ENCODE peak calls at places on chromosome 20, in ten cellular contexts. M, Y, T, Q, W, C, K, G, A and S are unnamed samples.

GRCh38 chr20:50634191-50634590 is 57.2 kb downstream of the RIPOR3 start:
- DNase-seq in M (no peak), G (no peak), K (no peak), T (no peak), A (no peak), W (no peak), Q (no peak), C (no peak), Y (no peak), S (no peak)

GRCh38 chr20:51311636-51312479 is 230.7 kb downstream of the NFATC2 start:
- DNase-seq in G (no peak), Q (no peak), C (no peak), Y (no peak), M (no peak), W (peak), A (no peak), T (peak), K (no peak), S (no peak)

GRCh38 chr20:50264534-50265145 is 74.0 kb downstream of the CEBPB start:
- DNase-seq in G (no peak), Q (no peak), C (no peak), Y (no peak), A (no peak), K (no peak), M (no peak), T (no peak), W (no peak), S (no peak)

GRCh38 chr20:38060536-38060935 is 27.0 kb downstream of the RPRD1B start:
- DNase-seq in M (no peak), T (no peak), C (no peak), A (peak), Q (no peak), G (no peak), W (no peak), K (no peak), Y (no peak), S (no peak)

GRCh38 chr20:57680131-57680716 is 29.6 kb downstream of the PMEPA1 start:
- DNase-seq in Y (no peak), K (no peak), T (no peak), Q (no peak), W (peak), C (no peak), G (no peak), A (no peak), M (no peak), S (no peak)

GRCh38 chr20:36666181-36666740 is 20.3 kb upstream of the SLA2 start:
- DNase-seq in Q (no peak), G (no peak), A (peak), Y (no peak), W (peak), T (no peak), K (no peak), M (no peak), C (no peak), S (no peak)

GRCh38 chr20:39107741-39108140 is 145.6 kb downstream of the DHX35 start:
- DNase-seq in C (no peak), T (no peak), W (no peak), M (no peak), Y (no peak), Q (no peak), A (peak), G (no peak), K (no peak), S (no peak)

GRCh38 chr20:53692465-53693067 is 98.9 kb upstream of the ZNF217 start:
- DNase-seq in A (peak), W (no peak), T (peak), C (peak), Y (no peak), Q (no peak), M (no peak), G (no peak), K (no peak), S (no peak)

GRCh38 chr20:57996465-57996864 is 232.0 kb downstream of the ANKRD60 start:
- DNase-seq in Q (no peak), M (no peak), Y (no peak), K (no peak), T (no peak), G (no peak), A (no peak), W (no peak), C (no peak), S (no peak)

GRCh38 chr20:49482621-49483017 is at the start of gene KCNB1:
- DNase-seq in Q (peak), Y (no peak), W (peak), T (peak), A (peak), K (peak), M (peak), G (peak), C (peak), S (peak)

GRCh38 chr20:49132995-49133451 is 55.1 kb downstream of the STAU1 start:
- DNase-seq in Y (no peak), C (no peak), T (peak), K (peak), Q (peak), A (peak), G (no peak), M (no peak), W (peak), S (no peak)

GRCh38 chr20:53331151-53331973 is 262.3 kb downstream of the ZNF217 start:
- DNase-seq in K (no peak), M (no peak), G (no peak), A (no peak), Q (no peak), W (no peak), Y (no peak), T (peak), C (no peak), S (no peak)

GRCh38 chr20:60057123-60057865 is 99.1 kb downstream of the CDH26 start:
- DNase-seq in M (peak), G (peak), Y (peak), A (peak), W (peak), T (peak), Q (peak), K (peak), C (peak), S (peak)

GRCh38 chr20:9617062-9617461 is 102.7 kb downstream of the LAMP5 start:
- DNase-seq in W (peak), A (peak), M (no peak), Q (peak), C (peak), Y (peak), T (peak), G (peak), K (peak), S (peak)

GRCh38 chr20:48198951-48199431 is 413.7 kb upstream of the SULF2 start:
- DNase-seq in Y (no peak), W (no peak), Q (no peak), M (no peak), T (no peak), G (no peak), C (no peak), A (no peak), K (no peak), S (no peak)

GRCh38 chr20:24535956-24536730 is 66.7 kb downstream of the SYNDIG1 start:
- DNase-seq in Y (no peak), W (no peak), M (no peak), G (no peak), K (no peak), A (no peak), C (no peak), T (no peak), Q (no peak), S (no peak)

GRCh38 chr20:41213150-41213820 is 75.9 kb downstream of the PLCG1 start:
- DNase-seq in Q (no peak), K (no peak), T (no peak), G (no peak), W (no peak), Y (no peak), M (no peak), A (peak), C (no peak), S (peak)

GRCh38 chr20:2559641-2560040 is 23.3 kb downstream of the TMC2 start:
- DNase-seq in W (no peak), C (no peak), M (no peak), Q (peak), T (no peak), Y (no peak), G (no peak), A (no peak), K (no peak), S (no peak)

GRCh38 chr20:48070961-48071645 is 285.8 kb upstream of the SULF2 start:
- DNase-seq in T (no peak), A (no peak), K (peak), Y (no peak), M (no peak), G (no peak), W (no peak), Q (no peak), C (peak), S (no peak)

GRCh38 chr20:50872562-50873288 is 58.5 kb downstream of the ADNP start:
- DNase-seq in W (no peak), C (no peak), T (no peak), Y (no peak), M (peak), K (no peak), G (no peak), A (no peak), Q (no peak), S (no peak)

GRCh38 chr20:52150440-52151258 is 40.9 kb downstream of the ZFP64 start:
- DNase-seq in Y (no peak), C (no peak), A (peak), G (no peak), M (no peak), Q (peak), K (no peak), T (peak), W (peak), S (no peak)

GRCh38 chr20:13105071-13105470 is 96.3 kb downstream of the SPTLC3 start:
- DNase-seq in A (no peak), Y (no peak), G (no peak), M (no peak), T (no peak), Q (peak), K (no peak), C (no peak), W (no peak), S (no peak)

DNA sequence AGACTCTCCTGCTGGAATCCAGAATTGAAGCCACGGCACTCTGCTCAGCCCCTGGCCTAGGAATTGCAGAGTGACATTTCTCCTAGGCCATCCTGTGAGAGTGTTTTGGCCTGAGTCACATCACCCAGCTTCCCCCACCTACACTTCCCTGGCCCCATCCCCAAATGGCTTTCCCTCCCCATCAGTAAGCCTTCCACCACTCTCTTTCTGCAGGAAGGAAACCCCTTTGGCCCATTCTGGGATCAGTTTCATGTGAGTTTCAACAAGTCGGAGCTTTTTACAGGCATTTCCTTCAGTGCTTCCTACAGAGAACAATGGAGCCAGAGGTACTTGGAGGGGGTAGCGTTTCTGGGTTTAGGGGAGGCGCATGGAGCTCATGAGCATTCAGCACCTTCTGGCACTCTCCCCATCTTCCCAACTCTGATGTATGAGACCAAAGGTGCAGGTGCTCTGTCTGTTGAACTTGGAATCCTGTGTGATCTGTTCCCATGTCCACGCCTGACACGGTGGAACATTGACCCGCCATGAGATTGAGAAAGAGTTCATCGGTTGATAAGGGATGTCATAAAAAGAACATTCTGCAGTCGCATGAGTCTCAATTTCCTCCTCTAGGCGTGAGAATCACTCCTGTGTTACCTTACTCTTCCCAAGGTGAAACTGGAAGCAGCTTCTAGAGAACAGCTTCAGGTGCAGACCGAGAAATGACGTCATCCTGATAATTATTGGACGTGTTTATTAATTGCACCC is 8.9 kb downstream of the POFUT1 start:
- DNase-seq in A (no peak), C (no peak), T (no peak), W (no peak), Q (no peak), M (no peak), G (no peak), K (no peak), Y (no peak), S (no peak)
- H3K27ac ChIP-seq in A (no peak), C (no peak), T (no peak), W (no peak), Q (no peak), M (no peak), G (no peak), K (no peak), Y (no peak), S (no peak)

GRCh38 chr20:1373614-1374013 is 19.2 kb downstream of the FKBP1A start:
- DNase-seq in C (no peak), W (no peak), K (no peak), A (no peak), T (no peak), Q (no peak), Y (no peak), G (no peak), M (no peak), S (no peak)
- H3K4me3 ChIP-seq in C (no peak), W (no peak), K (no peak), A (no peak), T (no peak), Q (no peak), Y (no peak), G (no peak), M (no peak), S (no peak)

GRCh38 chr20:15111654-15112053 is 774.2 kb upstream of the FLRT3 start:
- DNase-seq in T (no peak), Y (no peak), Q (peak), A (no peak), K (no peak), W (peak), M (no peak), G (no peak), C (no peak), S (no peak)
- H3K27ac ChIP-seq in T (no peak), Y (no peak), Q (no peak), A (no peak), K (no peak), W (no peak), M (no peak), G (no peak), C (no peak), S (no peak)

GRCh38 chr20:56412473-56412790 is 372 bp downstream of the CASS4 start:
- DNase-seq in M (no peak), W (no peak), K (no peak), Q (no peak), Y (no peak), T (no peak), G (no peak), A (no peak), C (no peak), S (no peak)

GRCh38 chr20:56409946-56410345 is 2.1 kb upstream of the CASS4 start:
- DNase-seq in A (no peak), C (no peak), Y (no peak), W (no peak), M (no peak), T (no peak), Q (no peak), G (no peak), K (no peak), S (no peak)

GRCh38 chr20:56412949-56413348 is 889 bp downstream of the CASS4 start:
- DNase-seq in T (no peak), W (no peak), C (no peak), Y (no peak), A (no peak), Q (no peak), K (no peak), M (no peak), G (no peak), S (no peak)

GRCh38 chr20:56409521-56409920 is 2.5 kb upstream of the CASS4 start:
- DNase-seq in T (no peak), W (no peak), A (peak), Q (no peak), Y (no peak), K (no peak), M (no peak), C (no peak), G (no peak), S (no peak)

DNA sequence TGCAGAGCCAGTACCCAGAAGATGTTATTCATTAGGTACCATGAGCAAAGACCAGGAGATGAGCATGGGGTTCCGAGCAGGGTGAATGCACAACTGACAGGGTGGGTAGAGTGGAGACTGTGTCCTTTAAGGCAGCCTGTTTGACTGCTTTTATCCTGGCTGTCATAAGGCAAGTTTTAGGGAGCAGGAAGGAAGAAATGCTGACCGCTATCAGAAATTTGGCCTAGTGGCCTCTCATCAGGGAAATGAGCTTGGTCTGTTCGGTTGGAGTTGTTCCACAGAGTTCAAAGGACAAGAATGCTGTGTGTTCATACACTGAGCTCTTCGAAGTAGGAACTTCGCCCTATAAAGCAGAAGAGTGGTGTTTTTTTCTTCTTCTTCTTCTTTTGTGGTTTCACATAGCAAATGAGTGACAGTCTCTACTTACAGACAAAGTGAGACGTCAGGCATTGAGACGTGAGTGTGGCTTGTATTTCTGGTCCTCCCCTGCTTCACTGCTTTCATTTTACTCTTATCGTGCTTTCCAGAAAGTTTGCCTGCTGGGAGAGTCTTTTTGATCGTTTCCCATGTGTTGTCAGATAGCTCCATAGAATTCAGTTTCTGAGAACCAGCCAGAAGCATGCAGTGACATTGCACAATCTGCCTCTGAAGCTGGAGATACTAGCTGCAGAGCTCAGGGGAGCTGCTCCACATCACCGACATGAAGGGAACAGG is at the start of gene CASS4:
- DNase-seq in T (no peak), W (no peak), Y (no peak), C (no peak), M (no peak), K (no peak), G (no peak), A (peak), Q (no peak), S (no peak)
- H3K4me3 ChIP-seq in T (no peak), W (no peak), Y (peak), C (peak), M (no peak), K (no peak), G (peak), A (peak), Q (no peak), S (peak)

GRCh38 chr20:62352402-62353288 is 14.5 kb downstream of the LAMA5 start:
- DNase-seq in T (no peak), W (no peak), Q (no peak), C (peak), A (no peak), K (peak), M (peak), Y (peak), G (no peak), S (peak)
- H3K27ac ChIP-seq in T (no peak), W (no peak), Q (no peak), C (peak), A (no peak), K (no peak), M (no peak), Y (no peak), G (no peak), S (peak)

GRCh38 chr20:17659801-17660200 is 22.2 kb downstream of the RRBP1 start:
- DNase-seq in C (no peak), M (peak), K (no peak), G (no peak), T (no peak), A (no peak), Q (no peak), W (no peak), Y (no peak), S (no peak)

GRCh38 chr20:17658648-17658993 is 23.4 kb downstream of the RRBP1 start:
- DNase-seq in C (no peak), W (no peak), T (no peak), Y (no peak), Q (no peak), A (no peak), G (no peak), K (no peak), M (no peak), S (no peak)

GRCh38 chr20:17657079-17657825 is 24.8 kb downstream of the RRBP1 start:
- DNase-seq in A (no peak), C (no peak), W (peak), Y (no peak), G (no peak), M (peak), T (no peak), Q (no peak), K (no peak), S (no peak)

GRCh38 chr20:17655865-17656489 is 26.1 kb downstream of the RRBP1 start:
- DNase-seq in W (no peak), Y (no peak), T (peak), Q (no peak), M (peak), A (peak), C (no peak), K (no peak), G (no peak), S (no peak)

GRCh38 chr20:17657898-17658647 is 24.0 kb downstream of the RRBP1 start:
- DNase-seq in Q (no peak), G (no peak), M (peak), C (no peak), K (no peak), Y (no peak), W (no peak), T (no peak), A (no peak), S (no peak)
- H3K4me3 ChIP-seq in Q (no peak), G (no peak), M (no peak), C (no peak), K (no peak), Y (no peak), W (no peak), T (no peak), A (no peak), S (no peak)

GRCh38 chr20:45892049-45892816 is 1.1 kb downstream of the CTSA start:
- DNase-seq in M (peak), A (peak), Q (peak), T (peak), W (no peak), C (no peak), K (no peak), Y (no peak), G (no peak), S (no peak)
- H3K27ac ChIP-seq in M (no peak), A (peak), Q (no peak), T (no peak), W (no peak), C (no peak), K (peak), Y (no peak), G (no peak), S (peak)

GRCh38 chr20:62990306-62990825 is 16.4 kb downstream of the BHLHE23 start:
- DNase-seq in C (no peak), Y (no peak), K (no peak), A (no peak), M (no peak), T (no peak), G (no peak), Q (no peak), W (no peak), S (no peak)

GRCh38 chr20:62991863-62992262 is 14.9 kb downstream of the BHLHE23 start:
- DNase-seq in M (no peak), T (no peak), K (no peak), C (no peak), W (no peak), Y (no peak), G (no peak), A (no peak), Q (no peak), S (no peak)

GRCh38 chr20:62991196-62991807 is 15.5 kb downstream of the BHLHE23 start:
- DNase-seq in T (no peak), G (no peak), A (no peak), Q (no peak), K (no peak), M (no peak), Y (no peak), W (no peak), C (no peak), S (no peak)

GRCh38 chr20:62987114-62987513 is 19.6 kb downstream of the BHLHE23 start:
- DNase-seq in Y (no peak), K (no peak), G (no peak), Q (no peak), W (no peak), A (no peak), C (no peak), T (no peak), M (no peak), S (no peak)

GRCh38 chr20:62989201-62989601 is 17.6 kb downstream of the BHLHE23 start:
- DNase-seq in Y (no peak), C (no peak), G (no peak), M (no peak), T (no peak), Q (no peak), K (no peak), A (no peak), W (no peak), S (no peak)
- H3K4me3 ChIP-seq in Y (no peak), C (no peak), G (peak), M (no peak), T (no peak), Q (no peak), K (no peak), A (no peak), W (no peak), S (no peak)